ENCODE peak calls at places on chromosomes 16 and 17, in four cellular contexts. Z is small intestine; B is heart right ventricle; S is CD8-positive, alpha-beta T cell. K is an unnamed sample. For H3K9me3 and H3K4me1, the result is how much of the 10 kb centered on the place peaks cover.

GRCh38 chr17:73782641-73783381 is 138.6 kb upstream of the SDK2 start:
- DNase-seq in S (no peak), Z (no peak), B (no peak), K (no peak)

GRCh38 chr17:74521701-74522201 is 9.5 kb downstream of the CD300LB start:
- DNase-seq in S (no peak), Z (no peak), B (no peak), K (no peak)

GRCh38 chr16:54447606-54448440 is 161.2 kb upstream of the IRX3 start:
- DNase-seq in Z (no peak), S (no peak), B (no peak), K (no peak)

GRCh38 chr17:40545660-40546059 is 19.6 kb downstream of the CCR7 start:
- DNase-seq in B (no peak), S (no peak), Z (no peak), K (no peak)

GRCh38 chr16:56389554-56389953 is 35.8 kb downstream of the AMFR start:
- DNase-seq in S (no peak), Z (no peak), B (no peak), K (no peak)

GRCh38 chr17:32912218-32912897 is 15.6 kb upstream of the TMEM98 start:
- DNase-seq in B (peak), S (no peak), Z (peak), K (no peak)

GRCh38 chr16:81388357-81388756 is 56.3 kb upstream of the CMIP start:
- DNase-seq in B (no peak), S (no peak), Z (no peak), K (no peak)

GRCh38 chr17:68775338-68775737 is 174.2 kb upstream of the FAM20A start:
- DNase-seq in S (no peak), B (no peak), Z (no peak), K (no peak)

DNA sequence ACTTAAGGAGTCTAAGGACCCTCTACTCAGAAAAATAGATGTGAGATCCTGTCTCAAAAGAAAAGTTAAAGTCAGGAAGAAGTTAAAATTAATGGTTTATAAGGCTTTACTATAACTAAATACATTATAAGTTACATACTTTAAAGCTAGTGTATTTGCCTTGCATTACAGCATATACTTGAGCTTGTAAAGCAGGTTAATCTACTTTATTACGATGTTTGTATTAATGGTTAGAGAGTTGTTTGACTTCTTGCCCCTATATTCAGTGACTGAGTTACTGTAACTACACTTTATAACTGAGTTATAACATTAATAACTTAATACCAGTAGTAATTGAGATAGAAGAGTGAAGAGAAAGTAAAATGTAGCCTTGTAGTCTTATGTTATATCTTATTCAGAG is 22.8 kb downstream of the CLTC start:
- DNase-seq in Z (peak), B (no peak), S (no peak), K (no peak)
- H3K4me3 ChIP-seq in Z (no peak), B (no peak), S (no peak), K (peak)

GRCh38 chr17:17994271-17994670 is 21.6 kb downstream of the DRC3 start:
- DNase-seq in Z (no peak), S (peak), B (peak), K (no peak)

GRCh38 chr17:17994770-17995169 is 22.1 kb downstream of the DRC3 start:
- DNase-seq in B (no peak), S (no peak), Z (no peak), K (no peak)

GRCh38 chr17:17990282-17990681 is 17.6 kb downstream of the DRC3 start:
- DNase-seq in S (no peak), B (no peak), Z (no peak), K (no peak)

GRCh38 chr17:17993366-17993765 is 20.7 kb downstream of the DRC3 start:
- DNase-seq in S (no peak), Z (no peak), B (no peak), K (no peak)

DNA sequence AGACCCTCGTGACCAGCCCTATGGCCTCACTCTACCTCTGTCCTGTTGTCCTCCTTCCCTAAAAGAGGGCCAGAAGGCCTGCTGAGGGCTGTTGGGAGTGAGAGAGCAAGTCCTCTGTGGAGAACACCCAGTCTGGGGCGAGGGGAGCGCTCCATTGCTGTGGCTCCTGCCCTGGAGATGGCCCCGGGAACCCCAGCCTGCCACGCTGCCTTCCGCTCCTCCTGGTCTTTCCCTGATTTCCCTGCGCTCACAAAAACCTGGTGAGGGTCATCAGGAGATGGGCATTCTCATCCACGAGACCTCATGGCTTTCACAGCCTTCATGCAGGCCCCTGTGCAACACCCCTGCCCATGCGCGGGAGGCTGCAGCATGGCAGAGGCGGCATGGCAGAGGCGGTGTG is 21.2 kb downstream of the DRC3 start:
- DNase-seq in Z (no peak), B (no peak), S (no peak), K (no peak)
- H3K9me3 ChIP-seq in Z (under half), B (under half), S (under half), K (under half)

GRCh38 chr16:9112166-9112843 is 20.9 kb downstream of the HAPSTR1 start:
- DNase-seq in B (no peak), S (no peak), Z (peak), K (no peak)
- H3K4me1 ChIP-seq in B (half or more), S (half or more), Z (under half), K (half or more)

DNA sequence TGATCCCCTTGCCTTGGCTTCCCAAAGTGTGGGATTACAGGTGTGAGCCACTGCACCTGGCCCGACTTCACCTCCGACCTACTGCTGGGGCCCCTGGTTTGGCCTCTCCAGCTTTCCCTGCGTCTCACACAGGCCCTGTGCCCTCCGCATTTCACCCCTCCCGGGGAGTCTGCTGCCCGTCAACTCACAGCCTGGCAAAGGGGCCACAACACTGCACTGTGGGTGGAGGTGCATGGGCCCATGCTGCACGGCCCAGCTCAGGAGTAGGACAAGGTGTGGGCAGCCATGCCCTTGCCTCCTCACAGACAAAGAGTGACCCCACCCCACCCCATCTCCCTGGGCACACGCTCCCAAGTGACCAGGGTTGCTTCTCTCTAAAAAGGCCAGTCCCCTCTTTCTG is 12.6 kb upstream of the TBX2 start:
- DNase-seq in B (no peak), S (no peak), Z (no peak), K (no peak)
- H3K4me3 ChIP-seq in B (no peak), S (no peak), Z (no peak), K (no peak)

GRCh38 chr16:80081851-80082250 is 458.9 kb upstream of the DYNLRB2 start:
- DNase-seq in B (no peak), S (no peak), Z (peak), K (no peak)

GRCh38 chr16:80084163-80084562 is 456.6 kb upstream of the DYNLRB2 start:
- DNase-seq in B (no peak), S (no peak), Z (no peak), K (no peak)

GRCh38 chr16:80084614-80085013 is 456.2 kb upstream of the DYNLRB2 start:
- DNase-seq in B (peak), S (no peak), Z (peak), K (no peak)

GRCh38 chr16:80085606-80086005 is 455.2 kb upstream of the DYNLRB2 start:
- DNase-seq in B (no peak), S (no peak), Z (no peak), K (no peak)

GRCh38 chr16:80080287-80080851 is 460.4 kb upstream of the DYNLRB2 start:
- DNase-seq in Z (peak), S (no peak), B (no peak), K (no peak)
- H3K9me3 ChIP-seq in Z (under half), S (under half), B (under half), K (under half)

GRCh38 chr16:14314116-14314515 is 243.0 kb downstream of the MRTFB start:
- DNase-seq in Z (no peak), S (no peak), B (no peak), K (no peak)
- H3K4me1 ChIP-seq in Z (under half), S (under half), B (under half), K (under half)

DNA sequence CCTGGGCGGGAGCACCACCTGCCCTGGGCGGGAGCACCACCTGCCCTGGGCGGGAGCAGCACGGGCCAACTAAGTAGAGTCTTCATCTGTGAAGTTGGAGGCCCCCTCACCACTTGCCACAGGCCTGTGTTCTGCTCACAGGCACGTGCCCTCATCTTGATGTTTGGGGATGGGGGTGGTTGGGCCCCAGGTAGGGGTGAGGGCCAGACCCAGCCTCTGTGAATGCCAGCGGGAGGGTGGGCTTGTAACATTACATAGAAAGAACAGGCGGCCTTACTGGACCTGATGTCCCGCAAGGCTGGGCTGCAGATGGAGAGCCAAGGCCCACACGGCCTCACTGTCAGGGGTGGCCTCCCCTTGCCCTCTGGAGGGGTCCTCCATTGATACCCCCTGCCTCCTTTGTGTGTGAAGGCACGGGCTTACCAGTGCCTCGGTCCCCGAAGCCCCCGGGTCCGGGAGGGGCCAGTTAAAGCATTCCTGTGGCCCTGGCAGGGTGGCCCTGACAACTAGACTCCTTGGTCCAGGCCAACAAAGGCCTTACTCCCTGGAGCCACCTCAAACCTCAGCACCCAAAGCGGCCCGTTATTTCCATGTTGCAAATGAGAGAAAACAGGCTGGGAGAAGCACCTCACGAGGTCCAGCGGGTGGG is 1.1 kb upstream of the SLC16A3 start:
- DNase-seq in S (no peak), Z (no peak), B (no peak), K (no peak)
- H3K4me3 ChIP-seq in S (peak), Z (no peak), B (peak), K (no peak)

DNA sequence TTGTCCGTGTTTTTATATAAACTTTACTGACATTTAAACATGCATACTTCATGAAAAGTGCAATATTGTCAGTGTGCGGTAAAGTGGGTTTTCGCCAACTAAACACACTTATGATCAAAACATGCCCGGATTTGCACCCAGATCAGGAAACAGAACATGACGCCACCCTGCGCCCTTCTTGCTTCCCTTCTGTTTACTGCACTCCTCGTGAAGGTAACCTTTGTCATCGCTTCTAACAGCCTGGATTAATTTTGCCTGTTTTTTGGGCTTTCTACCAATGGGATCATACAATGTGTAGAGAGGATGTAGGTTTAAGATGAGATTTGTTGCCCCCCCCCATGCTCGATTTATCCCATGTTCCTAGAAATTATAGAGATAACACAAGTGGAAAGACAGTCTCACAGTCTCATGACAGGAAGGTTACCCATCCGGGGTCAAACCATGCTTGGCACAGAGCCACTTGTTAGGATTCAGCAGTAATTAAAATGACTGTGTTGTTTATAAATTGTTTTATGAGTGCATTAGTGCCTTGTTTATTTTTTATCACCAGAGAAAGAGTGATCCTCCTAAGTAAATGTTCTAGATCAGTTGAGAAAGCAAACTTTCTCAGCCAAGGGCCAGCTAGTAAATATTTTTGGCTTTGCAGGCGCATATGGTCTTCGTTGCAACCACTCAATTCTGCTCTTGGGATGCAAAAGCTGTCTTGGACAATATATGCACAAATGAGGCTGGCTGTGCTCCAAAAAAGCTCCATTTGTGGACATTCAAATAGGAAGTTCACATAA is 254.1 kb upstream of the CACNG5 start:
- DNase-seq in Z (peak), B (peak), S (no peak), K (no peak)
- H3K9me3 ChIP-seq in Z (under half), B (under half), S (under half), K (under half)

DNA sequence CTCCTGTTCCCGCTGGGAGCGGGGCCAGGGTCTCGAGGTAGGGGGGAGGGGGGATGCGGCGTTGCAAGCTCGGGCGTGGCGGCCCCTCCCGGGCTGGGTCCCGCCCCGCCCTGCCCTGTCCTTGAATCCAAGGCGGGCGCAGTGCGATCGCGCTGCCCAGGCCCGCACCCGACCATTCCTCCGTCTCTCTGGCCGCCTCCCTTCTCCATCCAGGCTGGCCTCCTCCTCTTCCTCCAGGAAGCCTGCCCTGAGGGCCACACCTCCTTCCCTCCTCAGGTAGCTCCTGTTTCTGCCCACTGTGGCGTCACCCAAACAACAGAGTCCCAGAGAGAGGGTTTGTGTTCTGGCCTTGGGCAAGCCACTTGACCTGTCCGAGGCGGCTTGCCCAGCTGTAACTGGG is 43.0 kb upstream of the TAC4 start:
- DNase-seq in B (no peak), S (no peak), Z (no peak), K (no peak)
- H3K4me1 ChIP-seq in B (under half), S (under half), Z (under half), K (under half)

GRCh38 chr17:14201087-14201486 is 35.6 kb downstream of the CDRT15 start:
- DNase-seq in Z (peak), S (peak), B (no peak), K (peak)

GRCh38 chr17:14198575-14198974 is 38.1 kb downstream of the CDRT15 start:
- DNase-seq in Z (no peak), S (no peak), B (no peak), K (no peak)

GRCh38 chr17:14202388-14203166 is 34.1 kb downstream of the CDRT15 start:
- DNase-seq in S (no peak), B (no peak), Z (no peak), K (peak)

GRCh38 chr17:14201595-14201994 is 35.1 kb downstream of the CDRT15 start:
- DNase-seq in B (no peak), S (peak), Z (peak), K (peak)

GRCh38 chr17:14200354-14200753 is 36.3 kb downstream of the CDRT15 start:
- DNase-seq in B (no peak), S (no peak), Z (no peak), K (no peak)
- H3K4me3 ChIP-seq in B (no peak), S (peak), Z (no peak), K (peak)